ENCODE peak calls at places on chromosomes 6 and 20, in four cellular contexts. L, W, N and Q are unnamed samples.

GRCh38 chr20:19737025-19737424 is 21.0 kb upstream of the RIN2 start:
- DNase-seq in W (peak; percentile 37), L (no peak), N (no peak), Q (no peak)

GRCh38 chr20:24698706-24699206 is 229.3 kb downstream of the SYNDIG1 start:
- DNase-seq in N (no peak), L (no peak), W (no peak), Q (no peak)

GRCh38 chr6:159691133-159691962 is 1.7 kb downstream of the SOD2 start:
- DNase-seq in L (peak; percentile 55), N (peak; percentile 47), W (peak; percentile 47), Q (no peak)

GRCh38 chr20:44754554-44754953 is 8.9 kb downstream of the KCNK15 start:
- DNase-seq in N (no peak), W (no peak), L (no peak), Q (no peak)

GRCh38 chr20:2230671-2231488 is 64.9 kb upstream of the TGM3 start:
- DNase-seq in W (no peak), L (no peak), N (no peak), Q (no peak)

GRCh38 chr20:38649275-38649891 is 47.8 kb downstream of the ARHGAP40 start:
- DNase-seq in W (no peak), L (no peak), N (peak; percentile 41), Q (peak; percentile 66)

GRCh38 chr6:35713426-35713825 is 23.4 kb upstream of the ARMC12 start:
- DNase-seq in W (no peak), L (no peak), N (no peak), Q (no peak)

GRCh38 chr6:106666290-106667021 is 37.1 kb downstream of the QRSL1 start:
- DNase-seq in W (peak; percentile 64), L (no peak), N (no peak), Q (peak; percentile 17)

GRCh38 chr6:16244869-16245451 is 6.6 kb downstream of the GMPR start:
- DNase-seq in W (no peak), L (no peak), N (no peak), Q (no peak)

GRCh38 chr20:801678-802077 is 31.8 kb upstream of the FAM110A start:
- DNase-seq in W (no peak), L (no peak), N (no peak), Q (no peak)

GRCh38 chr6:36613200-36613995 is 19.2 kb downstream of the SRSF3 start:
- DNase-seq in W (no peak), L (no peak), N (no peak), Q (no peak)

GRCh38 chr6:45436544-45437440 is 59.1 kb upstream of the SUPT3H start:
- DNase-seq in W (peak; percentile 7), L (no peak), N (peak; percentile 32), Q (no peak)

GRCh38 chr6:148154648-148155047 is 188.0 kb upstream of the SASH1 start:
- DNase-seq in W (no peak), L (no peak), N (no peak), Q (no peak)

GRCh38 chr6:7938562-7939185 is 28.1 kb upstream of the TXNDC5 start:
- DNase-seq in L (no peak), W (no peak), N (no peak), Q (no peak)

GRCh38 chr6:7939186-7939863 is 28.7 kb upstream of the TXNDC5 start:
- DNase-seq in N (no peak), W (no peak), L (no peak), Q (no peak)

GRCh38 chr6:7939864-7940228 is 29.3 kb upstream of the TXNDC5 start:
- DNase-seq in N (no peak), W (no peak), L (no peak), Q (no peak)
- TF ChIP-seq EGR1 in N (no peak), W (no peak), L (no peak), Q (no peak)

GRCh38 chr6:138809677-138810076 is 13.8 kb downstream of the ECT2L start:
- DNase-seq in W (no peak), N (no peak), L (no peak), Q (no peak)

GRCh38 chr6:138803914-138804313 is 8.0 kb downstream of the ECT2L start:
- DNase-seq in N (no peak), W (no peak), L (no peak), Q (no peak)

GRCh38 chr6:138804986-138805385 is 9.1 kb downstream of the ECT2L start:
- DNase-seq in L (no peak), W (no peak), N (no peak), Q (no peak)

GRCh38 chr6:138805431-138805830 is 9.5 kb downstream of the ECT2L start:
- DNase-seq in N (no peak), W (no peak), L (no peak), Q (no peak)

GRCh38 chr6:138806889-138807288 is 11.0 kb downstream of the ECT2L start:
- DNase-seq in N (no peak), L (no peak), W (no peak), Q (no peak)
- TF ChIP-seq EGR1 in N (no peak), L (no peak), W (no peak), Q (no peak)

GRCh38 chr20:10314198-10314597 is 95.6 kb downstream of the SNAP25 start:
- DNase-seq in L (no peak), W (no peak), N (no peak), Q (no peak)

GRCh38 chr20:10315138-10315537 is 96.5 kb downstream of the SNAP25 start:
- DNase-seq in L (no peak), N (no peak), W (no peak), Q (no peak)

GRCh38 chr20:10313701-10314100 is 95.1 kb downstream of the SNAP25 start:
- DNase-seq in W (no peak), N (no peak), L (no peak), Q (no peak)

GRCh38 chr20:10318625-10319024 is 100.0 kb downstream of the SNAP25 start:
- DNase-seq in W (no peak), N (peak; percentile 7), L (no peak), Q (no peak)

GRCh38 chr20:10316582-10316981 is 98.0 kb downstream of the SNAP25 start:
- DNase-seq in L (peak; percentile 22), N (peak; percentile 10), W (peak; percentile 9), Q (no peak)
- TF ChIP-seq EGR1 in L (no peak), N (no peak), W (no peak), Q (no peak)

GRCh38 chr20:9503530-9504251 is 10.7 kb upstream of the LAMP5 start:
- DNase-seq in N (no peak), L (no peak), W (no peak), Q (no peak)
- TF ChIP-seq EGR1 in N (no peak), L (no peak), W (no peak), Q (no peak)

DNA sequence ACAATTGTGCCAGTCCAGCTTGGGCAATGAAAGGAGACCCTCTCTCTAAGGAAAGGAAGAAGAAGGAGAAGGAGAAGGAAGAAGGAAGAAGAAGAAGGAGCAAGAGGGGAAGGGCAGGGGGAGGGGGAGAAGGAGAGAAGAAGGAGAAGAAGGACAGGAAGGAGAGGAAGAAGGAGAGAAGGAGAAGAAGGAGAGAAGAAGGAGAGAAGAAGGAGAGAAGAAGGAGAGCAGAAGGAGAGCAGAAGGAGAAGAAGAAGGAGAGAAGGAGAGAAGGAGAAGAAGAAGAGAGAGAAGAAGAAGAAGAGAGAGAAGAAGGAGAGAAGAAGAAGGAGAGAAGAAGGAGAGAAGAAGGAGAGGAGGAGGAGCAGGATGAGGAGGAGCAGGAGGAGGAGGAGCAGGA is 22.5 kb upstream of the DEFB116 start:
- DNase-seq in L (no peak), N (no peak), W (no peak), Q (no peak)
- TF ChIP-seq EGR1 in L (no peak), N (no peak), W (no peak), Q (no peak)

GRCh38 chr20:5621305-5621704 is 128.9 kb upstream of the SHLD1 start:
- DNase-seq in N (no peak), W (no peak), L (no peak), Q (no peak)
- TF ChIP-seq EGR1 in N (no peak), W (no peak), L (no peak), Q (no peak)

DNA sequence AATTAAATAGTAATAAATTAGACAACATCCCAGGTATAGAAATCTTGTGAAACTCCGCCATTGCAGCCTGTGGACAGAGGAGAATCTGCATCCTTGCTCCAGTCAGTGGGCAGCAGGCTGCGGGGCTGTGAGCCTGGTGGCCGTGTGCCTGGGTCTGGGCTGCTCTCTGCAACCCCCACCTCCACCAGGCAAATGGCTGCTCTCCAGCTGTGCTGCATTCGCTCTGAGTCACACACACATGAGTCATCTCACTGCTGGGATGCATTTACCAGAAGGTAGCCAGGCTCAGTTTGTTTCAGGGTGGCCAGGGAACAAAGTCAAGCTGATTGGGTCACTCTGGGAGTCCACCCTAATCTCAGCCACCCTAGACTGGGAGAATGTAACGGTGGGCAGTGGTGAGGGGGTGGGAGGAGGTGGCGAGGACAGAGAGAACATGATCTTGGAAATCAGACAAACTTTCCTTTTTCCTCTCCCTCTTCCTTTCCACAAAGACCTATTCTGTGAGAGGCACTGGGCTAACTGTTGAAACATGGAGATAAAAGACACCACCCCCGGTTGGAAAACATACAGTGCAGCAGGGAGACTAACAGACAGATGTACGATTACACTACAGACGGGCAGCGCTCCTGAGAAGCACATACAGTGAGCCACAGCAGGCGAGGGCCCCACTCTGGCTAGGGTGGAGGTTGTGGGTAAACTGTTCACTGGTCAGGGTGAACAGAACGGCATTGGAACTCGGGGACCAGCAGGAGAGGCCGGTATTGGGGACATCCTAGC is 59.2 kb downstream of the TRAM2 start:
- DNase-seq in L (peak; percentile 80), N (peak; percentile 82), W (no peak), Q (peak; percentile 73)
- TF ChIP-seq EGR1 in L (peak; percentile 45), N (peak; percentile 87), W (no peak), Q (no peak)